ENCODE peak calls at places on chromosomes 13 and 19, in ten cellular contexts. Z, G, D, O, H, L, K, B, N and I are unnamed samples.

GRCh38 chr13:59906413-59907027 is 257.2 kb downstream of the DIAPH3 start:
- DNase-seq in G (no peak), L (no peak), H (no peak), B (no peak), O (no peak), D (no peak), K (no peak), N (peak), Z (peak), I (peak)

GRCh38 chr19:16883518-16883917 is 5.3 kb upstream of the F2RL3 start:
- DNase-seq in D (no peak), H (no peak), N (no peak), L (no peak), Z (no peak), K (no peak), O (no peak), G (no peak), B (no peak), I (no peak)

GRCh38 chr19:16457195-16457953 is 14.4 kb downstream of the EPS15L1 start:
- DNase-seq in O (no peak), B (no peak), N (peak), L (no peak), G (no peak), Z (peak), K (no peak), D (peak), H (peak), I (no peak)

GRCh38 chr19:38711726-38712153 is 32.5 kb downstream of the CAPN12 start:
- DNase-seq in H (no peak), K (no peak), Z (peak), B (no peak), G (no peak), O (no peak), N (peak), L (no peak), D (no peak), I (no peak)

GRCh38 chr13:49220035-49220855 is at the start of gene MLNR:
- DNase-seq in O (peak), B (no peak), L (peak), Z (peak), H (no peak), G (peak), D (peak), N (no peak), K (peak), I (no peak)

GRCh38 chr13:85492283-85492682 is 306.9 kb downstream of the SLITRK6 start:
- DNase-seq in N (no peak), G (no peak), L (no peak), H (no peak), O (no peak), Z (no peak), K (no peak), B (no peak), D (no peak), I (no peak)

GRCh38 chr13:79711631-79712030 is 230.7 kb downstream of the NDFIP2 start:
- DNase-seq in D (no peak), K (no peak), Z (no peak), H (no peak), B (no peak), G (no peak), N (no peak), O (no peak), L (no peak), I (no peak)

GRCh38 chr13:25180795-25181537 is 8.9 kb upstream of the AMER2 start:
- DNase-seq in O (no peak), B (no peak), Z (no peak), N (no peak), G (no peak), H (no peak), L (no peak), K (no peak), D (peak), I (no peak)

GRCh38 chr13:76383671-76384461 is 502.3 kb downstream of the KCTD12 start:
- DNase-seq in O (no peak), D (no peak), G (no peak), K (no peak), L (no peak), H (no peak), B (no peak), Z (peak), N (peak), I (peak)

GRCh38 chr19:5484398-5485285 is 29.4 kb downstream of the ZNRF4 start:
- DNase-seq in N (no peak), G (peak), B (no peak), Z (peak), H (no peak), O (no peak), D (no peak), K (no peak), L (no peak), I (no peak)

GRCh38 chr13:113838711-113839201 is 25.1 kb downstream of the GAS6 start:
- DNase-seq in G (no peak), N (no peak), L (no peak), D (no peak), O (no peak), K (no peak), B (no peak), Z (no peak), H (no peak), I (no peak)

GRCh38 chr13:22967669-22968068 is 213.1 kb upstream of the SGCG start:
- DNase-seq in G (no peak), H (no peak), N (no peak), O (no peak), D (no peak), L (no peak), B (no peak), K (no peak), Z (no peak), I (no peak)

GRCh38 chr13:101640797-101641400 is 188.4 kb downstream of the ITGBL1 start:
- DNase-seq in B (no peak), O (no peak), N (peak), D (no peak), H (no peak), K (no peak), G (no peak), Z (peak), L (no peak), I (peak)

GRCh38 chr19:44839272-44839671 is 6.8 kb upstream of the NECTIN2 start:
- DNase-seq in G (no peak), K (no peak), N (no peak), L (no peak), O (no peak), Z (no peak), H (no peak), B (no peak), D (no peak), I (no peak)

GRCh38 chr19:45250832-45251451 is at the start of gene MARK4:
- DNase-seq in L (peak), K (peak), O (peak), N (peak), B (no peak), H (peak), Z (peak), D (peak), G (peak), I (no peak)

GRCh38 chr19:42069619-42070293 is at the start of gene GRIK5:
- DNase-seq in O (no peak), H (peak), D (no peak), L (peak), G (no peak), B (no peak), N (no peak), K (no peak), Z (no peak), I (no peak)

GRCh38 chr19:42150940-42151339 is 18.7 kb upstream of the POU2F2 start:
- DNase-seq in B (no peak), L (no peak), Z (no peak), H (no peak), G (no peak), N (no peak), K (no peak), D (no peak), O (no peak), I (no peak)

GRCh38 chr19:43476606-43477005 is 11.2 kb upstream of the LYPD3 start:
- DNase-seq in O (no peak), Z (peak), D (no peak), B (no peak), G (no peak), H (no peak), N (peak), K (no peak), L (no peak), I (peak)

GRCh38 chr19:49222528-49222927 is 64.9 kb downstream of the TRPM4 start:
- DNase-seq in N (no peak), G (no peak), O (no peak), Z (no peak), K (no peak), D (no peak), H (no peak), B (no peak), L (no peak), I (no peak)

GRCh38 chr19:917323-918151 is at the start of gene KISS1R:
- DNase-seq in L (no peak), N (peak), B (no peak), D (peak), O (peak), K (peak), Z (no peak), G (peak), H (no peak), I (no peak)

GRCh38 chr13:50320297-50320862 is 305.1 kb downstream of the KCNRG start:
- DNase-seq in G (no peak), O (no peak), B (no peak), N (peak), D (no peak), K (no peak), L (no peak), H (no peak), Z (peak), I (no peak)

GRCh38 chr19:48962029-48962848 is 2.9 kb upstream of the FTL start:
- DNase-seq in Z (no peak), H (no peak), O (peak), G (no peak), D (peak), K (peak), L (no peak), B (no peak), N (no peak), I (no peak)

GRCh38 chr19:802497-802887 is 5.2 kb downstream of the PTBP1 start:
- DNase-seq in N (peak), L (no peak), D (no peak), K (no peak), Z (peak), O (no peak), B (no peak), H (no peak), G (no peak), I (no peak)

GRCh38 chr19:45753548-45753947 is 15.5 kb downstream of the SIX5 start:
- DNase-seq in N (no peak), K (no peak), O (no peak), D (no peak), H (no peak), Z (no peak), B (no peak), L (no peak), G (no peak), I (no peak)

GRCh38 chr13:97191615-97192014 is 30.5 kb upstream of the MBNL2 start:
- DNase-seq in D (no peak), N (no peak), B (no peak), O (no peak), L (no peak), H (no peak), K (no peak), G (no peak), Z (no peak), I (no peak)

GRCh38 chr13:59744747-59745394 is 418.9 kb downstream of the DIAPH3 start:
- DNase-seq in L (no peak), K (no peak), B (no peak), G (no peak), D (no peak), Z (no peak), H (no peak), O (no peak), N (peak), I (no peak)

GRCh38 chr19:1241417-1242095 is at the start of gene ATP5F1D:
- DNase-seq in Z (peak), N (peak), B (no peak), K (peak), D (peak), L (peak), G (peak), H (peak), O (peak), I (no peak)

GRCh38 chr19:58582985-58583384 is 9.8 kb upstream of the MZF1 start:
- DNase-seq in G (no peak), Z (no peak), D (no peak), N (no peak), H (no peak), L (no peak), K (no peak), B (no peak), O (peak), I (no peak)

GRCh38 chr19:3644351-3645066 is 17.9 kb upstream of the CACTIN start:
- DNase-seq in L (no peak), K (no peak), H (no peak), Z (peak), G (no peak), N (peak), D (no peak), B (no peak), O (no peak), I (no peak)

GRCh38 chr13:45200701-45201230 is at the start of gene KCTD4:
- DNase-seq in O (no peak), K (no peak), N (peak), B (no peak), L (no peak), G (no peak), H (no peak), D (no peak), Z (peak), I (no peak)

GRCh38 chr19:31110331-31110730 is 238.9 kb downstream of the TSHZ3 start:
- DNase-seq in G (peak), H (peak), Z (peak), D (no peak), B (no peak), K (no peak), N (peak), L (peak), O (no peak), I (no peak)

GRCh38 chr19:3712663-3713531 is 4.7 kb downstream of the TJP3 start:
- DNase-seq in Z (no peak), N (peak), B (no peak), O (peak), K (no peak), L (no peak), G (no peak), D (no peak), H (no peak), I (no peak)

GRCh38 chr13:114077938-114078335 is 54.5 kb downstream of the RASA3 start:
- DNase-seq in D (no peak), N (peak), Z (peak), B (no peak), L (peak), G (no peak), O (peak), H (peak), K (no peak), I (peak)

GRCh38 chr19:13761423-13761822 is 2.9 kb upstream of the MRI1 start:
- DNase-seq in D (no peak), B (no peak), K (no peak), L (no peak), G (no peak), Z (no peak), N (no peak), O (no peak), H (no peak), I (no peak)
- TF ChIP-seq CTCF in D (no peak), B (no peak), K (no peak), L (no peak), G (no peak), Z (no peak), N (no peak), O (no peak), H (no peak), I (no peak)

GRCh38 chr19:52748336-52748950 is 13.6 kb upstream of the ZNF611 start:
- DNase-seq in K (no peak), L (peak), Z (peak), H (peak), O (no peak), B (no peak), G (no peak), N (peak), D (no peak), I (no peak)
- TF ChIP-seq CTCF in K (peak), L (peak), Z (peak), H (peak), O (peak), B (peak), G (peak), N (peak), D (peak), I (no peak)

GRCh38 chr19:55443824-55444719 is 972 bp upstream of the SHISA7 start:
- DNase-seq in G (no peak), H (no peak), N (no peak), D (no peak), Z (no peak), O (no peak), K (no peak), B (no peak), L (no peak), I (no peak)

GRCh38 chr19:55441319-55441691 is 1.8 kb downstream of the SHISA7 start:
- DNase-seq in K (no peak), D (no peak), L (no peak), O (no peak), B (no peak), G (no peak), N (no peak), H (no peak), Z (no peak), I (no peak)

GRCh38 chr19:55443045-55443823 is at the start of gene SHISA7:
- DNase-seq in H (no peak), D (no peak), K (no peak), B (no peak), O (no peak), L (no peak), Z (no peak), G (no peak), N (no peak), I (no peak)

GRCh38 chr19:55441692-55442321 is 1.3 kb downstream of the SHISA7 start:
- DNase-seq in K (no peak), H (no peak), B (no peak), O (no peak), Z (no peak), N (no peak), G (no peak), L (no peak), D (no peak), I (no peak)

GRCh38 chr19:55442372-55443044 is 592 bp downstream of the SHISA7 start:
- DNase-seq in B (no peak), D (no peak), N (no peak), L (no peak), Z (no peak), H (no peak), O (no peak), K (no peak), G (no peak), I (no peak)
- TF ChIP-seq CTCF in B (no peak), D (no peak), N (no peak), L (no peak), Z (no peak), H (no peak), O (no peak), K (no peak), G (no peak), I (no peak)

DNA sequence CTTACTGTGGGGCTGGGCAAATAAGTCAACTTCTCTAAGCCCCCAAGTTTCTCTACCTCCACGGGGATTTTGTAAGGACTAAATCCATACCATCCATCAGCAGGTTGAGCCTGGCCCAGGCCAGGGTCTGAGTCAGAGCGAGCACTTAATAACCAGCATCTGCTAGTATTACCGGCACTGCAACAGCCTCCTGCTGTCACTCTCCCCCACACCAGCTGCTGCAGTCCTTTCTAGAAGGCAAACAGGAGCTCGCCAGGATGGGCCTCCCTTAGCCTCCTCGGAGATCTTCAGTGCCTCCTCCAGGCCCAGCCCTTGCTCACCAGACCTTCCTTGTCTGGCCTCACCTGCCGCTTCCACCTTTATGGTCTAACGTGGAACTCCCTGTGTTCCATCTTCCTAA is 3.2 kb downstream of the NAPA start:
- DNase-seq in K (no peak), O (no peak), Z (peak), D (no peak), B (no peak), N (peak), G (no peak), L (no peak), H (peak), I (no peak)
- TF ChIP-seq CTCF in K (no peak), O (no peak), Z (no peak), D (no peak), B (no peak), N (no peak), G (no peak), L (no peak), H (no peak), I (no peak)

GRCh38 chr13:98970293-98970692 is 7.6 kb downstream of the DOCK9 start:
- DNase-seq in Z (no peak), K (no peak), D (no peak), O (no peak), L (no peak), H (no peak), B (no peak), N (peak), G (no peak), I (no peak)
- TF ChIP-seq CTCF in Z (no peak), K (no peak), D (no peak), O (no peak), L (no peak), H (no peak), B (no peak), N (no peak), G (no peak), I (no peak)

GRCh38 chr19:20271215-20271926 is 104.4 kb downstream of the ZNF486 start:
- DNase-seq in D (no peak), N (no peak), H (no peak), L (no peak), K (no peak), O (no peak), B (no peak), G (no peak), Z (no peak), I (no peak)
- TF ChIP-seq CTCF in D (no peak), N (no peak), H (no peak), L (no peak), K (no peak), O (no peak), B (no peak), G (no peak), Z (no peak), I (no peak)